ENCODE peak calls at places on chromosomes 5 and 9, in eight cellular contexts. One of them, this sample, is unnamed.

GRCh38 chr5:114447084-114447773 is 85.4 kb downstream of the KCNN2 start:
- DNase-seq in left ventricle myocardium inferior: no peak
- DNase-seq in Caco-2: no peak
- DNase-seq in A673: peak; percentile 10
- DNase-seq in cardiac muscle cell: no peak
- DNase-seq in HCT116: no peak
- DNase-seq in OCI-LY7: peak; percentile 2
- DNase-seq in HepG2: no peak
- DNase-seq in this sample: peak; percentile 24

GRCh38 chr5:58629190-58630159 is 46.6 kb downstream of the RAB3C start:
- DNase-seq in left ventricle myocardium inferior: no peak
- DNase-seq in Caco-2: peak; percentile 41
- DNase-seq in A673: no peak
- DNase-seq in cardiac muscle cell: no peak
- DNase-seq in HCT116: no peak
- DNase-seq in OCI-LY7: no peak
- DNase-seq in HepG2: peak; percentile 7
- DNase-seq in this sample: no peak

GRCh38 chr5:157109744-157110143 is 900 bp upstream of the HAVCR2 start:
- DNase-seq in left ventricle myocardium inferior: no peak
- DNase-seq in Caco-2: no peak
- DNase-seq in A673: no peak
- DNase-seq in cardiac muscle cell: peak; percentile 7
- DNase-seq in HCT116: no peak
- DNase-seq in OCI-LY7: peak; percentile 80
- DNase-seq in HepG2: no peak
- DNase-seq in this sample: no peak

GRCh38 chr5:158807-159447 is 32.4 kb upstream of the LRRC14B start:
- DNase-seq in left ventricle myocardium inferior: no peak
- DNase-seq in Caco-2: no peak
- DNase-seq in A673: no peak
- DNase-seq in cardiac muscle cell: no peak
- DNase-seq in HCT116: no peak
- DNase-seq in OCI-LY7: no peak
- DNase-seq in HepG2: no peak
- DNase-seq in this sample: no peak

GRCh38 chr5:151612689-151613427 is 21.7 kb upstream of the FAT2 start:
- DNase-seq in left ventricle myocardium inferior: no peak
- DNase-seq in Caco-2: no peak
- DNase-seq in A673: no peak
- DNase-seq in cardiac muscle cell: no peak
- DNase-seq in HCT116: peak; percentile 19
- DNase-seq in OCI-LY7: no peak
- DNase-seq in HepG2: no peak
- DNase-seq in this sample: peak; percentile 8

GRCh38 chr5:137751869-137752491 is 2.2 kb downstream of the HNRNPA0 start:
- DNase-seq in left ventricle myocardium inferior: no peak
- DNase-seq in Caco-2: peak; percentile 52
- DNase-seq in A673: peak; percentile 82
- DNase-seq in cardiac muscle cell: peak; percentile 74
- DNase-seq in HCT116: peak; percentile 64
- DNase-seq in OCI-LY7: peak; percentile 57
- DNase-seq in HepG2: peak; percentile 73
- DNase-seq in this sample: peak; percentile 82

GRCh38 chr5:45274241-45274640 is 421.9 kb downstream of the HCN1 start:
- DNase-seq in left ventricle myocardium inferior: no peak
- DNase-seq in Caco-2: no peak
- DNase-seq in A673: no peak
- DNase-seq in cardiac muscle cell: no peak
- DNase-seq in HCT116: no peak
- DNase-seq in OCI-LY7: no peak
- DNase-seq in HepG2: no peak
- DNase-seq in this sample: no peak

GRCh38 chr9:20945856-20946255 is 85.6 kb downstream of the HACD4 start:
- DNase-seq in left ventricle myocardium inferior: no peak
- DNase-seq in Caco-2: no peak
- DNase-seq in A673: no peak
- DNase-seq in cardiac muscle cell: no peak
- DNase-seq in HCT116: no peak
- DNase-seq in OCI-LY7: no peak
- DNase-seq in HepG2: no peak
- DNase-seq in this sample: no peak

GRCh38 chr9:86632537-86632936 is 278.3 kb upstream of the TUT7 start:
- DNase-seq in left ventricle myocardium inferior: peak; percentile 20
- DNase-seq in Caco-2: no peak
- DNase-seq in A673: no peak
- DNase-seq in cardiac muscle cell: no peak
- DNase-seq in HCT116: no peak
- DNase-seq in OCI-LY7: no peak
- DNase-seq in HepG2: no peak
- DNase-seq in this sample: peak; percentile 42

GRCh38 chr9:86629530-86629929 is 275.3 kb upstream of the TUT7 start:
- DNase-seq in left ventricle myocardium inferior: no peak
- DNase-seq in Caco-2: no peak
- DNase-seq in A673: no peak
- DNase-seq in cardiac muscle cell: no peak
- DNase-seq in HCT116: no peak
- DNase-seq in OCI-LY7: no peak
- DNase-seq in HepG2: no peak
- DNase-seq in this sample: no peak

GRCh38 chr9:86624616-86625015 is 270.4 kb upstream of the TUT7 start:
- DNase-seq in left ventricle myocardium inferior: no peak
- DNase-seq in Caco-2: no peak
- DNase-seq in A673: no peak
- DNase-seq in cardiac muscle cell: no peak
- DNase-seq in HCT116: no peak
- DNase-seq in OCI-LY7: no peak
- DNase-seq in HepG2: no peak
- DNase-seq in this sample: no peak

DNA sequence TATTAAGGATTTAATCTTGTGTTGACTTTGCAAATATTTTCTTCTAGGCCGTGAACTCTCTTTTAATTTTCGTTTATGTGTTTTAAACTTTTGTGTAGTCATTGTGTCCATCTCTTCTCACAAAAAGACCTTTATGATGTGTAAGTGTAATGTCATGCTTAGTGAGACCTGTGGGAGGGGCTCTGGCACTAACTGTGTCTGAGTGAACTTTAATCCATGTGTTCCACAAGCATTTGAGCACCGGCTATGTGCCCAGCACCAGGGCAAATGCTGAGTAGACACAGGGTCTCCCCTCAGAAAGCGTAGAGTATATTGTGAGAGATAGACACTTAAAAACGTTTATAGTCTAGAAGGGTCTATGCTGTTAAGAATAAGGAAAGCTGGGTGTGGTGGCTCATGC is 272.6 kb upstream of the TUT7 start:
- DNase-seq in left ventricle myocardium inferior: no peak
- DNase-seq in Caco-2: no peak
- DNase-seq in A673: no peak
- DNase-seq in cardiac muscle cell: no peak
- DNase-seq in HCT116: no peak
- DNase-seq in OCI-LY7: no peak
- DNase-seq in HepG2: peak; percentile 12
- DNase-seq in this sample: no peak
- H3K4me3 ChIP-seq in left ventricle myocardium inferior: no peak overlapping the region
- H3K4me3 ChIP-seq in Caco-2: no peak overlapping the region
- H3K4me3 ChIP-seq in A673: no peak overlapping the region
- H3K4me3 ChIP-seq in cardiac muscle cell: no peak overlapping the region
- H3K4me3 ChIP-seq in HCT116: no peak overlapping the region
- H3K4me3 ChIP-seq in OCI-LY7: no peak overlapping the region
- H3K4me3 ChIP-seq in HepG2: no peak overlapping the region
- H3K4me3 ChIP-seq in this sample: no peak overlapping the region

GRCh38 chr5:3121813-3122212 is 370.3 kb upstream of the IRX2 start:
- DNase-seq in left ventricle myocardium inferior: no peak
- DNase-seq in Caco-2: no peak
- DNase-seq in A673: no peak
- DNase-seq in cardiac muscle cell: no peak
- DNase-seq in HCT116: no peak
- DNase-seq in OCI-LY7: no peak
- DNase-seq in HepG2: no peak
- DNase-seq in this sample: no peak
- H3K4me3 ChIP-seq in left ventricle myocardium inferior: no peak overlapping the region
- H3K4me3 ChIP-seq in Caco-2: no peak overlapping the region
- H3K4me3 ChIP-seq in A673: no peak overlapping the region
- H3K4me3 ChIP-seq in cardiac muscle cell: no peak overlapping the region
- H3K4me3 ChIP-seq in HCT116: no peak overlapping the region
- H3K4me3 ChIP-seq in OCI-LY7: no peak overlapping the region
- H3K4me3 ChIP-seq in HepG2: no peak overlapping the region
- H3K4me3 ChIP-seq in this sample: no peak overlapping the region

GRCh38 chr9:129335456-129336129 is 157.5 kb upstream of the IER5L start:
- DNase-seq in left ventricle myocardium inferior: no peak
- DNase-seq in Caco-2: no peak
- DNase-seq in A673: no peak
- DNase-seq in cardiac muscle cell: no peak
- DNase-seq in HCT116: no peak
- DNase-seq in OCI-LY7: no peak
- DNase-seq in HepG2: no peak
- DNase-seq in this sample: no peak

GRCh38 chr9:129336601-129337286 is 158.7 kb upstream of the IER5L start:
- DNase-seq in left ventricle myocardium inferior: no peak
- DNase-seq in Caco-2: no peak
- DNase-seq in A673: peak; percentile 83
- DNase-seq in cardiac muscle cell: peak; percentile 64
- DNase-seq in HCT116: no peak
- DNase-seq in OCI-LY7: peak; percentile 59
- DNase-seq in HepG2: no peak
- DNase-seq in this sample: peak; percentile 39

GRCh38 chr9:129336130-129336528 is 158.1 kb upstream of the IER5L start:
- DNase-seq in left ventricle myocardium inferior: no peak
- DNase-seq in Caco-2: no peak
- DNase-seq in A673: peak; percentile 42
- DNase-seq in cardiac muscle cell: no peak
- DNase-seq in HCT116: no peak
- DNase-seq in OCI-LY7: no peak
- DNase-seq in HepG2: no peak
- DNase-seq in this sample: peak; percentile 65

GRCh38 chr9:129338701-129339445 is 160.8 kb upstream of the IER5L start:
- DNase-seq in left ventricle myocardium inferior: no peak
- DNase-seq in Caco-2: no peak
- DNase-seq in A673: peak; percentile 44
- DNase-seq in cardiac muscle cell: no peak
- DNase-seq in HCT116: no peak
- DNase-seq in OCI-LY7: no peak
- DNase-seq in HepG2: no peak
- DNase-seq in this sample: peak; percentile 58

DNA sequence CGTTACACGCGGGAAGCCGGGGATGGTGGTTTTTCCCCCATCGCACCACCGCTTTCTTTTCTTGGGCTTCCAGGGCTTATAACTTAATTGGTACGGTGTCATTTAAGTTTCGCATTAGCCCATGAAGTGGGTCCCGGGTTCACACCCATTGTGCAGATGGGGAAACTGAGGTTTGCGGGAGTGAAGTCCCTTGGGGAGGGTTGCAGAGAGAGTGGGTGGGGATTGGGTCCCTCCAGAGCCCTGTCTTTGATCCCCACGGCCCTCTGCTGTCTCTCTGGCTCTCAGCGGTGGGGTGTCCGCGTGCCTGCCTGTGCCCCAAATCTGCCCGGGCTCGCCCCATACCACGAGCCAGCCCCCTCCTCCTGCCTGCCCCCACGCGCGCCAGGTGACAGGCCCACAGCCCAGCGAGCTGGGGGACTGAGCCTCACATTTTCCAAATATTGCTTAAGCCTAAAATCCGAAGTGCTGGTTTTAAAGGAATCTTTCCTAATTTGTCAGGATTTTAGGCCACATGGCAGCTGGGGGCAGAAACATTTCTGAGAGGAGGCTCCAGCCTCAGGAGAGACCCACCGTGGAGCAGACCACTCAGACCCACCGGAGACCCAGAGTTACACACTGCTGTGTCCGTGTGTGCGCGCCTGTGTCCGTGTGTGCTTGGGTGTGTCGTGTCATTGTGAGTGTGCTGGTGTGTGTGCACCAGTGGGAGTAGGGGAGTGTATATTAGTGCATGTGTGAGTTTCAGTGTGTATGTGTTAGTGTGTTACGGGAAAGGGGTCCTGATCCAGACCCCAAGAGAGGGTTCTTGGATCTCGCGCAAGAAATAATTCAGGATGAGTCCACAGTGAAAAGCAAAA is 159.5 kb upstream of the IER5L start:
- DNase-seq in left ventricle myocardium inferior: no peak
- DNase-seq in Caco-2: no peak
- DNase-seq in A673: no peak
- DNase-seq in cardiac muscle cell: no peak
- DNase-seq in HCT116: no peak
- DNase-seq in OCI-LY7: no peak
- DNase-seq in HepG2: no peak
- DNase-seq in this sample: no peak
- H3K4me3 ChIP-seq in left ventricle myocardium inferior: peak overlapping the region; percentile 61
- H3K4me3 ChIP-seq in Caco-2: no peak overlapping the region
- H3K4me3 ChIP-seq in A673: peak overlapping the region; percentile 36
- H3K4me3 ChIP-seq in cardiac muscle cell: peak overlapping the region; percentile 7
- H3K4me3 ChIP-seq in HCT116: no peak overlapping the region
- H3K4me3 ChIP-seq in OCI-LY7: no peak overlapping the region
- H3K4me3 ChIP-seq in HepG2: no peak overlapping the region
- H3K4me3 ChIP-seq in this sample: peak overlapping the region; percentile 18

GRCh38 chr5:141343242-141343952 is at the start of gene PCDHGA3:
- DNase-seq in left ventricle myocardium inferior: no peak
- DNase-seq in Caco-2: no peak
- DNase-seq in A673: peak; percentile 41
- DNase-seq in cardiac muscle cell: no peak
- DNase-seq in HCT116: no peak
- DNase-seq in OCI-LY7: peak; percentile 17
- DNase-seq in HepG2: no peak
- DNase-seq in this sample: peak; percentile 77

GRCh38 chr5:141343953-141344463 is 379 bp downstream of the PCDHGA3 start:
- DNase-seq in left ventricle myocardium inferior: no peak
- DNase-seq in Caco-2: no peak
- DNase-seq in A673: no peak
- DNase-seq in cardiac muscle cell: no peak
- DNase-seq in HCT116: no peak
- DNase-seq in OCI-LY7: no peak
- DNase-seq in HepG2: no peak
- DNase-seq in this sample: no peak

GRCh38 chr5:141342773-141343172 is 856 bp upstream of the PCDHGA3 start:
- DNase-seq in left ventricle myocardium inferior: no peak
- DNase-seq in Caco-2: no peak
- DNase-seq in A673: no peak
- DNase-seq in cardiac muscle cell: peak; percentile 20
- DNase-seq in HCT116: no peak
- DNase-seq in OCI-LY7: no peak
- DNase-seq in HepG2: no peak
- DNase-seq in this sample: no peak

GRCh38 chr5:141349917-141350619 is at the start of gene PCDHGB1:
- DNase-seq in left ventricle myocardium inferior: no peak
- DNase-seq in Caco-2: no peak
- DNase-seq in A673: peak; percentile 87
- DNase-seq in cardiac muscle cell: peak; percentile 30
- DNase-seq in HCT116: no peak
- DNase-seq in OCI-LY7: peak; percentile 79
- DNase-seq in HepG2: peak; percentile 75
- DNase-seq in this sample: peak; percentile 53

DNA sequence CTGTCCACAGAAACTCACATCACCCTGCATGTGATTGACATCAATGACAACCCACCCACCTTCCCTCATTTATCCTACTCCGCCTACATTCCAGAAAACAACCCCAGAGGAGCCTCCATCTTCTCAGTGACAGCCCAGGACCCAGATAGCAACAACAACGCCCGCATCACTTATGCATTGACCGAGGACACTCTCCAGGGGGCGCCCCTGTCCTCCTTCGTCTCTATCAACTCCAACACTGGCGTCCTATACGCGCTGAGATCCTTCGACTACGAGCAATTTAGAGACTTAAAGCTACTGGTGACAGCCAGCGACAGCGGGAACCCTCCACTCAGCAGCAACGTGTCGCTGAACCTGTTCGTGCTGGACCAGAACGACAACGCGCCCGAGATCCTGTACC is 1.7 kb downstream of the PCDHGA3 start:
- DNase-seq in left ventricle myocardium inferior: no peak
- DNase-seq in Caco-2: no peak
- DNase-seq in A673: no peak
- DNase-seq in cardiac muscle cell: no peak
- DNase-seq in HCT116: no peak
- DNase-seq in OCI-LY7: no peak
- DNase-seq in HepG2: no peak
- DNase-seq in this sample: no peak
- H3K4me3 ChIP-seq in left ventricle myocardium inferior: peak overlapping the region; percentile 65
- H3K4me3 ChIP-seq in Caco-2: no peak overlapping the region
- H3K4me3 ChIP-seq in A673: no peak overlapping the region
- H3K4me3 ChIP-seq in cardiac muscle cell: no peak overlapping the region
- H3K4me3 ChIP-seq in HCT116: no peak overlapping the region
- H3K4me3 ChIP-seq in OCI-LY7: no peak overlapping the region
- H3K4me3 ChIP-seq in HepG2: no peak overlapping the region
- H3K4me3 ChIP-seq in this sample: no peak overlapping the region

This sample was measured in foreskin fibroblast.